ENCODE peak calls at places on chromosomes 13 and 19, in seven cellular contexts. One of them, this sample, is unnamed.

GRCh38 chr13:99417821-99418662 is 83.2 kb upstream of the TM9SF2 start:
- DNase-seq in adrenal gland: no peak
- DNase-seq in uterus: no peak
- DNase-seq in aorta: no peak
- DNase-seq in neural progenitor cell: no peak
- DNase-seq in prostate gland: no peak
- DNase-seq in thoracic aorta: no peak
- DNase-seq in this sample: no peak

GRCh38 chr13:59340581-59340980 is 823.1 kb downstream of the DIAPH3 start:
- DNase-seq in adrenal gland: no peak
- DNase-seq in uterus: no peak
- DNase-seq in aorta: no peak
- DNase-seq in neural progenitor cell: no peak
- DNase-seq in prostate gland: no peak
- DNase-seq in thoracic aorta: no peak
- DNase-seq in this sample: no peak

GRCh38 chr19:51129716-51130115 is 5.0 kb downstream of the SIGLEC9 start:
- DNase-seq in adrenal gland: no peak
- DNase-seq in uterus: no peak
- DNase-seq in aorta: no peak
- DNase-seq in neural progenitor cell: no peak
- DNase-seq in prostate gland: no peak
- DNase-seq in thoracic aorta: no peak
- DNase-seq in this sample: no peak

GRCh38 chr19:49953376-49953775 is 7.6 kb downstream of the SIGLEC11 start:
- DNase-seq in adrenal gland: no peak
- DNase-seq in uterus: no peak
- DNase-seq in aorta: peak; percentile 8
- DNase-seq in neural progenitor cell: no peak
- DNase-seq in prostate gland: no peak
- DNase-seq in thoracic aorta: no peak
- DNase-seq in this sample: no peak

GRCh38 chr19:45569619-45570421 is 14.8 kb downstream of the OPA3 start:
- DNase-seq in adrenal gland: peak; percentile 69
- DNase-seq in uterus: no peak
- DNase-seq in aorta: peak; percentile 61
- DNase-seq in neural progenitor cell: peak; percentile 80
- DNase-seq in prostate gland: peak; percentile 24
- DNase-seq in thoracic aorta: no peak
- DNase-seq in this sample: peak; percentile 60

GRCh38 chr19:54415208-54415900 is at the start of gene TTYH1:
- DNase-seq in adrenal gland: no peak
- DNase-seq in uterus: no peak
- DNase-seq in aorta: no peak
- DNase-seq in neural progenitor cell: peak; percentile 78
- DNase-seq in prostate gland: no peak
- DNase-seq in thoracic aorta: no peak
- DNase-seq in this sample: no peak

GRCh38 chr19:37988758-37989635 is 82.0 kb downstream of the SIPA1L3 start:
- DNase-seq in adrenal gland: no peak
- DNase-seq in uterus: no peak
- DNase-seq in aorta: no peak
- DNase-seq in neural progenitor cell: peak; percentile 57
- DNase-seq in prostate gland: no peak
- DNase-seq in thoracic aorta: no peak
- DNase-seq in this sample: no peak

GRCh38 chr19:5213667-5214066 is 126.9 kb downstream of the PTPRS start:
- DNase-seq in adrenal gland: no peak
- DNase-seq in uterus: no peak
- DNase-seq in aorta: no peak
- DNase-seq in neural progenitor cell: no peak
- DNase-seq in prostate gland: no peak
- DNase-seq in thoracic aorta: no peak
- DNase-seq in this sample: no peak

GRCh38 chr13:98839826-98840769 is 87.6 kb upstream of the SLC15A1 start:
- DNase-seq in adrenal gland: peak; percentile 68
- DNase-seq in uterus: peak; percentile 31
- DNase-seq in aorta: peak; percentile 66
- DNase-seq in neural progenitor cell: peak; percentile 85
- DNase-seq in prostate gland: peak; percentile 43
- DNase-seq in thoracic aorta: no peak
- DNase-seq in this sample: peak; percentile 62

GRCh38 chr19:46471116-46471733 is at the start of gene PNMA8A:
- DNase-seq in adrenal gland: peak; percentile 74
- DNase-seq in uterus: peak; percentile 68
- DNase-seq in aorta: peak; percentile 92
- DNase-seq in neural progenitor cell: peak; percentile 97
- DNase-seq in prostate gland: no peak
- DNase-seq in thoracic aorta: peak; percentile 61
- DNase-seq in this sample: peak; percentile 82

GRCh38 chr19:39996218-39996810 is 546 bp upstream of the ZNF546 start:
- DNase-seq in adrenal gland: no peak
- DNase-seq in uterus: no peak
- DNase-seq in aorta: peak; percentile 40
- DNase-seq in neural progenitor cell: no peak
- DNase-seq in prostate gland: no peak
- DNase-seq in thoracic aorta: no peak
- DNase-seq in this sample: no peak

GRCh38 chr19:48445256-48445605 is 552 bp upstream of the GRWD1 start:
- DNase-seq in adrenal gland: no peak
- DNase-seq in uterus: peak; percentile 64
- DNase-seq in aorta: no peak
- DNase-seq in neural progenitor cell: peak; percentile 83
- DNase-seq in prostate gland: peak; percentile 41
- DNase-seq in thoracic aorta: no peak
- DNase-seq in this sample: peak; percentile 75

GRCh38 chr13:110963554-110963970 is 48.7 kb upstream of the ANKRD10 start:
- DNase-seq in adrenal gland: no peak
- DNase-seq in uterus: no peak
- DNase-seq in aorta: no peak
- DNase-seq in neural progenitor cell: no peak
- DNase-seq in prostate gland: no peak
- DNase-seq in thoracic aorta: no peak
- DNase-seq in this sample: no peak

GRCh38 chr13:110965755-110966134 is 50.9 kb upstream of the ANKRD10 start:
- DNase-seq in adrenal gland: no peak
- DNase-seq in uterus: no peak
- DNase-seq in aorta: no peak
- DNase-seq in neural progenitor cell: no peak
- DNase-seq in prostate gland: no peak
- DNase-seq in thoracic aorta: no peak
- DNase-seq in this sample: no peak

GRCh38 chr13:110964229-110965037 is 49.6 kb upstream of the ANKRD10 start:
- DNase-seq in adrenal gland: no peak
- DNase-seq in uterus: no peak
- DNase-seq in aorta: no peak
- DNase-seq in neural progenitor cell: no peak
- DNase-seq in prostate gland: no peak
- DNase-seq in thoracic aorta: no peak
- DNase-seq in this sample: no peak

GRCh38 chr13:110961959-110962358 is 47.1 kb upstream of the ANKRD10 start:
- DNase-seq in adrenal gland: no peak
- DNase-seq in uterus: no peak
- DNase-seq in aorta: no peak
- DNase-seq in neural progenitor cell: no peak
- DNase-seq in prostate gland: no peak
- DNase-seq in thoracic aorta: no peak
- DNase-seq in this sample: no peak

GRCh38 chr13:110965038-110965754 is 50.3 kb upstream of the ANKRD10 start:
- DNase-seq in adrenal gland: no peak
- DNase-seq in uterus: no peak
- DNase-seq in aorta: no peak
- DNase-seq in neural progenitor cell: no peak
- DNase-seq in prostate gland: no peak
- DNase-seq in thoracic aorta: no peak
- DNase-seq in this sample: peak; percentile 25
- H3K9me3 ChIP-seq in adrenal gland: no peaks in the 10 kb centered on the region
- H3K9me3 ChIP-seq in uterus: no peaks in the 10 kb centered on the region
- H3K9me3 ChIP-seq in aorta: no peaks in the 10 kb centered on the region
- H3K9me3 ChIP-seq in neural progenitor cell: no peaks in the 10 kb centered on the region
- H3K9me3 ChIP-seq in prostate gland: no peaks in the 10 kb centered on the region
- H3K9me3 ChIP-seq in thoracic aorta: peaks cover 9% of the 10 kb centered on the region
- H3K9me3 ChIP-seq in this sample: peaks cover 15% of the 10 kb centered on the region

GRCh38 chr19:9485140-9485539 is 13.3 kb downstream of the ZNF560 start:
- DNase-seq in adrenal gland: no peak
- DNase-seq in uterus: no peak
- DNase-seq in aorta: no peak
- DNase-seq in neural progenitor cell: no peak
- DNase-seq in prostate gland: no peak
- DNase-seq in thoracic aorta: no peak
- DNase-seq in this sample: no peak

DNA sequence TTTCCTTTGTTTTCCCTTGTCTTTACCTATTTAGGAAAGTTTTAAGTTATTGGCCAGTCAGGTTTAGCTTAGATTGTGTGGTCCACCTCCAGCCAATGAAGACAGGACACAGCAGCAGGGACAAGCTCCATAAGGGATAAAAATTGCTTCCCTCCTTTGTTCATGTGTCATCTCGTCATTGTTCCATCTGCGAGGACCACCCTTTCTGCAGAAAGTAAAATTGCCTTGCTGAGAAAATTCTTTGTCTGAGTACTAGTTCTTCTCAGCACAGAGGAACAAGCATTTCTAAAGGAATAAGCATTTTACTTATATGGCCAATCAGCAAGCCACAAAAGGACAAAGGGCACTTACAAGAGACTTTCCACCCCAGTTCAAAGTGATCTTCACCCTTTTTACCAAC is 11.4 kb downstream of the ZNF560 start:
- DNase-seq in adrenal gland: no peak
- DNase-seq in uterus: no peak
- DNase-seq in aorta: no peak
- DNase-seq in neural progenitor cell: no peak
- DNase-seq in prostate gland: no peak
- DNase-seq in thoracic aorta: no peak
- DNase-seq in this sample: no peak
- H3K9me3 ChIP-seq in adrenal gland: peaks cover 24% of the 10 kb centered on the region
- H3K9me3 ChIP-seq in uterus: no peaks in the 10 kb centered on the region
- H3K9me3 ChIP-seq in aorta: peaks cover 11% of the 10 kb centered on the region
- H3K9me3 ChIP-seq in neural progenitor cell: peaks cover 14% of the 10 kb centered on the region
- H3K9me3 ChIP-seq in prostate gland: no peaks in the 10 kb centered on the region
- H3K9me3 ChIP-seq in thoracic aorta: peaks cover 37% of the 10 kb centered on the region
- H3K9me3 ChIP-seq in this sample: peaks cover 31% of the 10 kb centered on the region

GRCh38 chr19:7544626-7545025 is 9.1 kb downstream of the PNPLA6 start:
- DNase-seq in adrenal gland: peak; percentile 19
- DNase-seq in uterus: no peak
- DNase-seq in aorta: peak; percentile 59
- DNase-seq in neural progenitor cell: no peak
- DNase-seq in prostate gland: no peak
- DNase-seq in thoracic aorta: no peak
- DNase-seq in this sample: no peak
- H3K9me3 ChIP-seq in adrenal gland: no peaks in the 10 kb centered on the region
- H3K9me3 ChIP-seq in uterus: no peaks in the 10 kb centered on the region
- H3K9me3 ChIP-seq in aorta: no peaks in the 10 kb centered on the region
- H3K9me3 ChIP-seq in neural progenitor cell: no peaks in the 10 kb centered on the region
- H3K9me3 ChIP-seq in prostate gland: no peaks in the 10 kb centered on the region
- H3K9me3 ChIP-seq in thoracic aorta: no peaks in the 10 kb centered on the region
- H3K9me3 ChIP-seq in this sample: no peaks in the 10 kb centered on the region

GRCh38 chr13:113754242-113754641 is 4.8 kb upstream of the TMEM255B start:
- DNase-seq in adrenal gland: no peak
- DNase-seq in uterus: no peak
- DNase-seq in aorta: no peak
- DNase-seq in neural progenitor cell: no peak
- DNase-seq in prostate gland: no peak
- DNase-seq in thoracic aorta: no peak
- DNase-seq in this sample: no peak
- H3K9me3 ChIP-seq in adrenal gland: no peaks in the 10 kb centered on the region
- H3K9me3 ChIP-seq in uterus: no peaks in the 10 kb centered on the region
- H3K9me3 ChIP-seq in aorta: no peaks in the 10 kb centered on the region
- H3K9me3 ChIP-seq in neural progenitor cell: no peaks in the 10 kb centered on the region
- H3K9me3 ChIP-seq in prostate gland: no peaks in the 10 kb centered on the region
- H3K9me3 ChIP-seq in thoracic aorta: no peaks in the 10 kb centered on the region
- H3K9me3 ChIP-seq in this sample: no peaks in the 10 kb centered on the region

GRCh38 chr13:48715977-48716376 is 62.2 kb downstream of the CYSLTR2 start:
- DNase-seq in adrenal gland: no peak
- DNase-seq in uterus: no peak
- DNase-seq in aorta: no peak
- DNase-seq in neural progenitor cell: peak; percentile 26
- DNase-seq in prostate gland: no peak
- DNase-seq in thoracic aorta: no peak
- DNase-seq in this sample: no peak
- H3K9me3 ChIP-seq in adrenal gland: peaks cover 17% of the 10 kb centered on the region
- H3K9me3 ChIP-seq in uterus: no peaks in the 10 kb centered on the region
- H3K9me3 ChIP-seq in aorta: no peaks in the 10 kb centered on the region
- H3K9me3 ChIP-seq in neural progenitor cell: peaks cover 23% of the 10 kb centered on the region
- H3K9me3 ChIP-seq in prostate gland: no peaks in the 10 kb centered on the region
- H3K9me3 ChIP-seq in thoracic aorta: peaks cover 15% of the 10 kb centered on the region
- H3K9me3 ChIP-seq in this sample: peaks cover 12% of the 10 kb centered on the region

DNA sequence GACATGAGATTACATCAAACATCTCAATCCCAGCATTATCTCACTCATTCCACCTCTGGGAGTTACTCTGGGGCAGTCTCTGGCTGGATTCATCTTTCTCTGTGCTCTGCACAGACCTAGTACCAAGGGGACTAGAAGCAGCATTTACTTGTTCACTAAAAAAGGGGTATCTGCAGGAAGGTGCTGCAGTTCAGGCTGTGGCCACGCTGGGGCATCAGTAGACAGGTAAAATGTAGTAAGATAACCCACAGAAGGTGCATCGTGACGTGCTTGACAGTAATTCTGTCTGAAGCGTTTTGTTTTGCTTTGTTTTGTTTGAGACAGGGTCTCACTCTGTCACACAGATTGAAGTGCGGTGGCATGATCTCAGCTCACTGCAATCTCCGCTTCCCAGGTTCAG is 29.3 kb downstream of the ZNF564 start:
- DNase-seq in adrenal gland: no peak
- DNase-seq in uterus: no peak
- DNase-seq in aorta: no peak
- DNase-seq in neural progenitor cell: no peak
- DNase-seq in prostate gland: no peak
- DNase-seq in thoracic aorta: no peak
- DNase-seq in this sample: no peak
- H3K9me3 ChIP-seq in adrenal gland: peaks cover 75% of the 10 kb centered on the region
- H3K9me3 ChIP-seq in uterus: no peaks in the 10 kb centered on the region
- H3K9me3 ChIP-seq in aorta: peaks cover 17% of the 10 kb centered on the region
- H3K9me3 ChIP-seq in neural progenitor cell: peaks cover 46% of the 10 kb centered on the region
- H3K9me3 ChIP-seq in prostate gland: no peaks in the 10 kb centered on the region
- H3K9me3 ChIP-seq in thoracic aorta: peaks cover 80% of the 10 kb centered on the region
- H3K9me3 ChIP-seq in this sample: peaks cover 78% of the 10 kb centered on the region

This sample was measured in MG63.